ENCODE peak calls at places on chromosomes 5 and 9, in eight cellular contexts. H is stimulated activated naive B cell treated with anti-CD40 and anti-IgM and Interleukin-4, amounts not matched to agents 10 μg/mL and 1 μg/mL and 100 μg/mL, for 72 hours; T is stimulated activated CD4-positive, alpha-beta T cell treated with anti-CD3 and anti-CD28 coated beads, Interleukin-4, amount 100 ng/mL, for 48 hours; S is T follicular helper cell; D is NCI-H526 treated with DMSO at 0.1 percent for 48 hours; O is prostate gland; Y is Calu3; N is WTC11. L is an unnamed sample.

GRCh38 chr9:121285835-121286687 is 18.1 kb downstream of the GSN start:
- DNase-seq in S (no peak), Y (peak; percentile 51), N (peak; percentile 28), D (no peak), H (no peak), T (no peak), O (peak; percentile 45), L (no peak)

GRCh38 chr5:144313147-144313726 is 142.6 kb downstream of the KCTD16 start:
- DNase-seq in T (no peak), S (no peak), D (no peak), O (no peak), H (no peak), Y (no peak), N (no peak), L (no peak)

GRCh38 chr5:59126665-59127354 is 543.9 kb downstream of the RAB3C start:
- DNase-seq in D (no peak), N (no peak), O (no peak), S (no peak), Y (no peak), H (no peak), T (no peak), L (no peak)

GRCh38 chr5:137069358-137069757 is 429.8 kb downstream of the SPOCK1 start:
- DNase-seq in H (no peak), D (no peak), N (no peak), S (no peak), O (no peak), Y (no peak), T (no peak), L (no peak)

GRCh38 chr5:67255881-67256280 is 59.3 kb upstream of the CD180 start:
- DNase-seq in T (no peak), O (no peak), H (no peak), D (no peak), S (no peak), Y (no peak), N (no peak), L (no peak)

GRCh38 chr5:160165137-160166068 is 46.2 kb upstream of the PWWP2A start:
- DNase-seq in Y (peak; percentile 96), T (no peak), O (no peak), H (no peak), S (no peak), N (peak; percentile 64), D (no peak), L (no peak)

GRCh38 chr5:115179959-115180709 is 10.4 kb upstream of the TRIM36 start:
- DNase-seq in D (peak; percentile 57), Y (peak; percentile 38), N (peak; percentile 79), H (peak; percentile 9), O (no peak), T (no peak), S (peak; percentile 1), L (no peak)

GRCh38 chr5:168159425-168159824 is 132.0 kb upstream of the WWC1 start:
- DNase-seq in Y (peak; percentile 62), T (no peak), N (peak; percentile 40), H (no peak), O (no peak), D (no peak), S (no peak), L (no peak)

GRCh38 chr9:80649001-80649420 is 1040.3 kb downstream of the TLE1 start:
- DNase-seq in H (no peak), Y (no peak), O (no peak), S (no peak), D (no peak), N (no peak), T (no peak), L (no peak)

GRCh38 chr5:122137702-122138101 is 8.4 kb downstream of the ZNF474 start:
- DNase-seq in D (no peak), H (no peak), Y (no peak), T (no peak), O (no peak), S (no peak), N (no peak), L (no peak)

GRCh38 chr5:14364576-14365472 is 216.8 kb upstream of the OTULINL start:
- DNase-seq in O (no peak), T (no peak), Y (peak; percentile 16), S (no peak), N (peak; percentile 84), H (no peak), D (no peak), L (no peak)

GRCh38 chr5:79613571-79613970 is 1.3 kb downstream of the TENT2 start:
- DNase-seq in D (no peak), Y (no peak), S (no peak), N (no peak), H (no peak), T (no peak), O (no peak), L (no peak)

GRCh38 chr9:137453643-137454081 is 5.5 kb downstream of the NSMF start:
- DNase-seq in H (peak; percentile 51), S (peak; percentile 54), Y (no peak), O (peak; percentile 69), T (peak; percentile 65), D (no peak), N (peak; percentile 87), L (no peak)

GRCh38 chr9:128912270-128912853 is 8.4 kb upstream of the PHYHD1 start:
- DNase-seq in D (no peak), T (no peak), O (no peak), N (no peak), S (no peak), H (no peak), Y (peak; percentile 50), L (no peak)

GRCh38 chr5:86979801-86980510 is 287.7 kb upstream of the RASA1 start:
- DNase-seq in S (no peak), N (no peak), T (no peak), H (no peak), Y (peak; percentile 39), D (no peak), O (no peak), L (no peak)

GRCh38 chr5:164860896-164861295 is 1355.5 kb downstream of the MAT2B start:
- DNase-seq in S (no peak), Y (no peak), H (no peak), T (no peak), N (no peak), O (no peak), D (no peak), L (no peak)

GRCh38 chr5:56607551-56607950 is 207.8 kb upstream of the MAP3K1 start:
- DNase-seq in H (no peak), O (no peak), T (no peak), D (no peak), N (no peak), Y (no peak), S (no peak), L (no peak)

GRCh38 chr5:160242140-160242539 is 12.8 kb downstream of the FABP6 start:
- DNase-seq in S (no peak), Y (no peak), D (no peak), T (no peak), N (no peak), O (no peak), H (no peak), L (no peak)

GRCh38 chr9:128072144-128073021 is 4.4 kb downstream of the SLC25A25 start:
- DNase-seq in O (peak; percentile 96), N (no peak), H (peak; percentile 84), Y (peak; percentile 63), D (no peak), S (peak; percentile 39), T (peak; percentile 41), L (peak; percentile 34)

GRCh38 chr5:147813696-147814095 is 17.8 kb downstream of the SPINK1 start:
- DNase-seq in H (no peak), O (no peak), D (no peak), T (no peak), N (no peak), S (no peak), Y (no peak), L (no peak)